ENCODE peak calls at places on chromosomes 4 and X, in four cellular contexts. L is GM12878, J is HepG2, R is HCT116. S is an unnamed sample.

GRCh38 chr4:21898101-21898500 is 50.5 kb downstream of the KCNIP4 start:
- DNase-seq in L (no peak), J (no peak), R (no peak), S (no peak)

GRCh38 chr4:8159522-8160232 is 1.1 kb upstream of the ABLIM2 start:
- DNase-seq in L (no peak), J (no peak), R (no peak), S (no peak)

GRCh38 chr4:14916554-14917304 is 85.6 kb upstream of the CPEB2 start:
- DNase-seq in R (peak), L (peak), J (peak), S (peak)

GRCh38 chr4:118888666-118889312 is at the start of gene SYNPO2:
- DNase-seq in J (no peak), R (peak), L (no peak), S (no peak)

GRCh38 chr4:6771229-6771671 is 11.3 kb upstream of the KIAA0232 start:
- DNase-seq in J (no peak), R (no peak), L (no peak), S (peak)

GRCh38 chr4:73721901-73722300 is 18.5 kb upstream of the CXCL8 start:
- DNase-seq in J (no peak), L (no peak), R (no peak), S (no peak)

GRCh38 chr4:33073811-33074210 is 2353.6 kb downstream of the PCDH7 start:
- DNase-seq in J (no peak), L (no peak), R (no peak), S (no peak)

GRCh38 chr4:118224239-118224829 is 128.5 kb downstream of the PRSS12 start:
- DNase-seq in R (peak), L (no peak), J (peak), S (peak)

GRCh38 chr4:172018358-172018757 is 205.2 kb downstream of the GALNTL6 start:
- DNase-seq in J (no peak), R (no peak), L (no peak), S (no peak)

GRCh38 chr4:113809313-113809712 is 47.8 kb upstream of the CAMK2D start:
- DNase-seq in J (no peak), R (no peak), L (no peak), S (no peak)

GRCh38 chrX:25013593-25014365 is 2.0 kb downstream of the ARX start:
- DNase-seq in J (no peak), R (no peak), L (no peak), S (peak)

GRCh38 chr4:96649536-96649935 is 809.6 kb downstream of the PDHA2 start:
- DNase-seq in J (no peak), R (peak), L (no peak), S (no peak)

GRCh38 chr4:148642907-148643306 is 200.7 kb upstream of the NR3C2 start:
- DNase-seq in J (no peak), L (no peak), R (no peak), S (no peak)

GRCh38 chrX:102085706-102086105 is 39.8 kb upstream of the TCEAL2 start:
- DNase-seq in R (no peak), J (no peak), L (no peak), S (no peak)

GRCh38 chrX:130173190-130173895 is 1.6 kb downstream of the RAB33A start:
- DNase-seq in R (no peak), L (peak), J (no peak), S (peak)

GRCh38 chr4:185134176-185134869 is 8.7 kb upstream of the SLC25A4 start:
- DNase-seq in R (peak), J (peak), L (no peak), S (peak)

GRCh38 chr4:87896020-87896621 is 63.4 kb downstream of the MEPE start:
- DNase-seq in L (no peak), R (peak), J (peak), S (no peak)

GRCh38 chrX:44875185-44875489 is 2.1 kb downstream of the KDM6A start:
- DNase-seq in R (no peak), J (no peak), L (no peak), S (no peak)

GRCh38 chrX:40755291-40756249 is 20.2 kb upstream of the MED14 start:
- DNase-seq in R (no peak), L (no peak), J (no peak), S (no peak)

GRCh38 chr4:120017939-120018692 is 48.5 kb downstream of the MAD2L1 start:
- DNase-seq in R (no peak), L (no peak), J (no peak), S (no peak)

GRCh38 chr4:109169160-109169559 is 133.3 kb downstream of the COL25A1 start:
- DNase-seq in L (no peak), R (no peak), J (no peak), S (no peak)

GRCh38 chr4:17633600-17633999 is 19.2 kb downstream of the MED28 start:
- DNase-seq in L (no peak), R (no peak), J (no peak), S (no peak)

GRCh38 chr4:182454440-182455013 is 211.3 kb downstream of the TENM3 start:
- DNase-seq in J (no peak), R (no peak), L (no peak), S (no peak)

GRCh38 chr4:38785041-38785790 is 2.4 kb upstream of the TLR10 start:
- DNase-seq in J (no peak), L (no peak), R (no peak), S (no peak)

GRCh38 chr4:160202802-160203201 is 1099.9 kb downstream of the RAPGEF2 start:
- DNase-seq in J (no peak), L (no peak), R (no peak), S (no peak)

GRCh38 chr4:113503691-113504090 is 257.8 kb downstream of the CAMK2D start:
- DNase-seq in L (no peak), J (no peak), R (no peak), S (no peak)

DNA sequence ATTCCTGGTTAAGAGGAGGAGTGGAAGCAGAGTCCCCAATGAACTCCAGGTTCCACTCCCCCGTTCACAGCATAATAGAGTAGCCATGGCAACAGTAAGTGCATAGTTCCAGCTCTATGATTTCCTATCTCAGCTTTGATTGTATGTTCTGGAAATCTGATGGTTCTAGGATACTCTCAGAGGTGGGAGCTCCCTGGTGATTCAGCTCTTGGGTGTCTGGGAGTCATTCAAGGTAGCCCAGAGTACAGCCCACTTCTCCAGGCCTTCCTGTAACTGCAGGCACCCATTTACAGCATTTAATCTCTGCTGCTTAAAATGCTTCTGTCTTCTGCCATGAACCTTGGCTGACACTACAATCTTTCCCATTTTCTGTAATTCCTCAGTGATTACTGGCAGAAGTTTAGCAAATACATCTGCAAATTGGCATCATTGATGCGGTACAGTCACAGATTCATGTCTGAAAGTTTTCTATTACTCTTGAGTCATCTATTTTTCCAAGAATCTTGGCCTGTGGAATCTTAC is 242.0 kb downstream of the MAPK10 start:
- DNase-seq in J (no peak), L (no peak), R (no peak), S (no peak)
- TF ChIP-seq JUND in J (no peak), L (no peak), R (no peak), S (no peak)

GRCh38 chr4:76448211-76448610 is 13.2 kb downstream of the SHROOM3 start:
- DNase-seq in L (no peak), J (no peak), R (no peak), S (no peak)
- TF ChIP-seq JUND in L (no peak), J (no peak), R (no peak), S (no peak)

DNA sequence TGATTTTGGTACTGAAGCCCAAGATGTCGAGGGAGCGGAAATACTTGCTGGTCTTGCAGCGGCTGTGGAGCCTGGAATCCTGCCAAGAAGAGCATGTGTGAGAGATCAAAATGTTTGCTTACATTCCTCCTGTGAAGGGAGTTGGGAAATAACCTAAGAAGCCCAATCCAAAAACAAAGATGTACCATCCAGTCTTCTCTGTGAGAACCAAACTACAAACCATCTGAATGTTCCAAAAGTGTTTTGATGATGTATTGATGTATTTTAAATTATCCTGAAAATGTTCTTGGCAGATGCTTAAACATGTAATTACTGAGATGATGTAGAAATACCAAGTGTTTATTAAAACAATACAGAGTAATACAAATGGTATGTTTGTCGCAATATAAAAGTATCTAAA is 10.1 kb upstream of the ADH1A start:
- DNase-seq in R (no peak), J (peak), L (no peak), S (no peak)
- TF ChIP-seq JUND in R (no peak), J (no peak), L (no peak), S (no peak)

GRCh38 chrX:46722742-46723568 is 36.0 kb downstream of the SLC9A7 start:
- DNase-seq in L (no peak), R (no peak), J (no peak), S (no peak)

GRCh38 chrX:46730765-46731164 is 28.2 kb downstream of the SLC9A7 start:
- DNase-seq in L (no peak), J (no peak), R (no peak), S (no peak)

GRCh38 chrX:46733226-46733625 is 25.7 kb downstream of the SLC9A7 start:
- DNase-seq in L (no peak), R (no peak), J (no peak), S (no peak)

DNA sequence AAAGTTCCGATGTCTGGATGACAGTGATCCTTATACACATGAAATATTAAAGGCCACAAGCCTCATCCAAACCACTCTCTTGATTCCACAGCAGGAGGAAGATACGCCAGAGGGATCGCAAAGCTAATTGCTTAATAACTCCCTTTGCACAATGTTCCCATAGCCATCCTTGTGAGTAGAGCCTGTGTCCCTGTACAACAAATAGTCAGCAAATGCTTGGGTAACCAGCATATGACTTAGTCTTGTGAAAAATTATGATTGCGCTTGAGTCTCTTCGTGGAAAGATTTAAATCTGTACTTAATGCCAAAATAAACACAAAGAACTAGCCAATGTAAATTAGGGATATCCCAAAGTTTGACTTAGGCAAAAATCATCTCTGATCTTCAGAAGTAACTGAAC is 31.5 kb downstream of the SLC9A7 start:
- DNase-seq in L (no peak), J (no peak), R (no peak), S (no peak)
- TF ChIP-seq JUND in L (no peak), J (no peak), R (no peak), S (no peak)

DNA sequence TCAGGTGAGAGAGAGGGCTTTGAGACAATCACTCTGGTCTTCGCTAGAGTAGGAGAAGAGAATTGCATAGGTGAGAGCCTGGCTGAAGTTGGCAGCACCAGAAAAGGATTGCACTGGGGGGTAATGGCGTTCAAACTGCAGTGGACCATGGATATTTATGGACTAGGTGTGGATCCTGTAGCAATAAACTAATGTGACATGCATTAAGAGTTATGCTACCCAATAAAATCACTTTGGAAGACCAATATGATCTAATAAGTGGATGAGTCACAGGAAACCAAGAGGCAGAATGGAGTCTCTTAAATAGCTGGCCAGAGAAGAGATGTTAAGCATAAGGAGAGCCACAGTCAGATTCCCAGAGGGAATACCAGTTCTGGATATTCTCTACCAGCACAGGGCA is 259.8 kb downstream of the FBXO8 start:
- DNase-seq in R (no peak), J (no peak), L (no peak), S (no peak)
- TF ChIP-seq JUND in R (no peak), J (no peak), L (no peak), S (no peak)

DNA sequence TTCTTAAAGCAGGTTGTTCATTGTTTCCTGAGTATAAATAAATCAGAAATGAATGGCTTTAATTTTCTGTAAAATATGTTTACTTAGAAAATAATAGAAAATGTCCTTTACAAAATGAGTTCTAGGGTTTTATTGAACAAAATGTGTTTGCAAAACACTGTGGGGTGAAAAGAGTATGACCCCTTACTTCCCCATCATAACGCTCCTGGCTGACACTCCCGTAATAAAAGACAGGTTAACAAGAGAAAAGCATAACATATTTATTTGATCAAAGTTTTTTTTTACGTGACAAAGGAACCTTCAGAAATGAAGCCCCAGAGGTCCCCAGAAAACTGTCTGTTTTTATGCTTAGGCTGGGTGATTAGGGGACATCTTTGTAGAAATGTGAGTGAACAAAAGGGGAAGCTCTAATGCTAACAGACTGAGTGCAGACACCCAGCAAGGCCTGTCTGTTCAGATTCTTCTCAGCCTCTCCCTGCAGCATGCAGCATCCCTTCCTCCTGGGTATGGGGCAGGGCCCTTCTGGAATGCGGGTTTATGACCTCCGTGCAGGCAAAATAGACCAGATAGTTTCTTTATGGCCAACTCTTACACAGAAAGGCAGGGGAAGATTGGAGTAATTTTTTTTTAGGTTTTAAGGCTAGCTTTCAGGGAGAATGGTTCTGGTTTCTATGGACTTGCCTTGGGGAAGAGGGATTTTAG is 26.1 kb downstream of the ZFP42 start:
- DNase-seq in L (no peak), R (no peak), J (no peak), S (peak)
- TF ChIP-seq JUND in L (no peak), R (no peak), J (no peak), S (no peak)

DNA sequence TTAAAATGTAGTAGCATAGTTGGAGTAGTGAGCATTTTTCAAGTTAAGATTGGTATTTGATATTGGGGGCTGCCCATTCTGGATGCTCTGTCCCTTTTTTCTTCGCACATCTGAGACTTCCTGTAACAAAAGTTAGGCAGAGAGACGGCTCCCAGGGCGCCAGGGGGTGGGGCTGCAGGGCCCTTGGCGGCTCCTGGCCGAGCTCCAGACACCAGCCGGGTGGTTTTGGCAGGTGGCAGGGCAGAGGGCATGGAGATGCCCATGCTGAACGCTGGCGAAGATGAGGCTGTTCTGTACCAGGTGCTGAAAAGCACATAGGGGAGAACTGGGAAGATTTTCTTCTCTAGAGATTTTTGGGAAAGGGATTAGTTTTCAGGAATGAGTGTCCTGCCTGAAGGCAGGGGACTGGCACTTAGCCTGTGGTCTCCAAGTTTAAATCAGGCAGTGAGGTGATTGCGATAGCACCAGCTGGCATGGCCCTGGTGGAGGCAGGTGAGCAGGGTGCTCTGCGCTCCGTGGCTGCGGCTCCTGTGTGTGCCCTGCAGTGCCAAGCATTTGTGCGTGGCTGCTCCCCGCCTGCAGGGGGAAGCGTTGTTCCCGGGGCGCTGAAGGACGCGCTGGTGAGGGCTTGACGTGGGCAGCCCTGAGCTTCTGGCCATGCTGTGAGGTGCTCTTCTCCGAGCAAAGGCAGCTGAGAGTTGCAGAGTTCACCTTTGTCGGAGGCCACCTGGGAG is 23.6 kb upstream of the HGFAC start:
- DNase-seq in R (no peak), L (no peak), J (no peak), S (no peak)
- TF ChIP-seq JUND in R (no peak), L (no peak), J (no peak), S (no peak)

GRCh38 chr4:67082746-67083145 is 462.6 kb downstream of the CENPC start:
- DNase-seq in J (no peak), R (no peak), L (no peak), S (no peak)
- TF ChIP-seq JUND in J (no peak), R (no peak), L (no peak), S (no peak)

DNA sequence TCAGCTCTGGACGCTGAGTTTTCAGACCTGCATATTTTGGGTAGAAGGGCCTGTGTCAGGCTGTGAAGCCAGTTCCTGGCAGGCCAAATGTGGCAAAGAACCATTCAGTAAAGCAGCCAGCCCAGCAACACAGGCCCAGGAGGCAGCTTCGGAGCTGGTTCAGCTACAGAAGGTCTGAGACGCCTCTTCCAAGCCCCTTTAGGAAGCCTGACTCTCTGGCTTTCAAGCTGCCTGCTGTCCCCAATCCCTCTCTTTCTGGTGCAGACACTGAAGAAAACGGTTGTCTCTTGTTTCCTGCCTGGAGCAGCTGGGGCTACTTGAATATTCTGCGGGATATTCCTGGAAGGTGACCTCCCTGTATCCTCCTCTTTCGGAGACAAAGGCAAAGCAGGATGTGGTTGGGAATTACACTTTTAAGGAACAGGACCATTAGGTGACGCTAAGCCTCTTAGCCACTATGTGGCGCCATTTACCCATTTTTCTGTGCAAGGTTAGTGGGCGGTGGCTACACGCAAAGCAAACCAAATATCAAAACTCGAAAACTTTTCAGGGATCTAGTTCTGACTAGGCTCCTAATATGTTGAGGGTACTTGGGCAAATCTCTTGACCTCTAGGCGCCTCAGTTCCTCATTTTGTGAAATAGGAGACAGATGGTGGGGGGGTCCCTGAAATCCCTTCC is 47.2 kb upstream of the LAS1L start:
- DNase-seq in L (no peak), J (peak), R (peak), S (peak)
- TF ChIP-seq JUND in L (peak), J (no peak), R (no peak), S (no peak)

GRCh38 chrX:28613558-28613957 is 26.3 kb downstream of the IL1RAPL1 start:
- DNase-seq in L (no peak), R (no peak), J (no peak), S (no peak)

GRCh38 chrX:28609917-28610613 is 22.8 kb downstream of the IL1RAPL1 start:
- DNase-seq in J (no peak), R (no peak), L (no peak), S (no peak)

GRCh38 chrX:28610746-28611145 is 23.5 kb downstream of the IL1RAPL1 start:
- DNase-seq in J (no peak), R (no peak), L (no peak), S (no peak)

DNA sequence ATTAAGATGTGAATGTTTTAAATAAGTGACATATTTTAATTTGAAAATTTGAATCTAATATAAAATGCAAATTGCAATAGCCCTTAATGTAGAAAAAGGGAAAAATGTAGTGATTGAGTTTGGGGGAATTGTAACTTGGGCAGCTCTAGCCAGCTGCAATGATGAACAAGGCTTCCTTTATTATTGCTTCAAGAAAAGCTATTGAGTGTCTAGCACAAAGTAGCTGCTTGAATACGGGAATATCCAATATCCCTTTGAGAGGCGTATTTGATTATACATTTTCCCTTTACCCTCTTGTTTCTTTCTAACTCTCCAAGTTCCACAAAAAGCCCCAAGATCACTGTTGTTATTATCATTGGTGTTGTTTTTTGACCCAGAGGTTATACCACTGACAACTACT is 21.8 kb downstream of the IL1RAPL1 start:
- DNase-seq in R (no peak), J (no peak), L (no peak), S (no peak)
- TF ChIP-seq JUND in R (no peak), J (no peak), L (no peak), S (no peak)

S was measured in T47D.